ENCODE peak calls at places on chromosomes 2 and 18, in six cellular contexts. One of them, this sample, is unnamed.

GRCh38 chr2:216370961-216371633 is 1.2 kb downstream of the MARCHF4 start:
- DNase-seq in GM12865: no peak
- DNase-seq in Peyer's patch: no peak
- DNase-seq in AG09319: no peak
- DNase-seq in Calu3: no peak
- DNase-seq in HFF-Myc: no peak
- DNase-seq in this sample: no peak

GRCh38 chr2:86788881-86789686 is 1.6 kb downstream of the CD8A start:
- DNase-seq in HFF-Myc: no peak
- DNase-seq in Calu3: no peak
- DNase-seq in Peyer's patch: no peak
- DNase-seq in GM12865: no peak
- DNase-seq in AG09319: no peak
- DNase-seq in this sample: no peak

GRCh38 chr2:164711246-164712138 is 90.2 kb upstream of the GRB14 start:
- DNase-seq in Peyer's patch: no peak
- DNase-seq in AG09319: no peak
- DNase-seq in Calu3: peak
- DNase-seq in GM12865: no peak
- DNase-seq in HFF-Myc: no peak
- DNase-seq in this sample: no peak

GRCh38 chr2:179354296-179354695 is 89.7 kb upstream of the SESTD1 start:
- DNase-seq in HFF-Myc: no peak
- DNase-seq in Peyer's patch: no peak
- DNase-seq in GM12865: no peak
- DNase-seq in AG09319: no peak
- DNase-seq in Calu3: no peak
- DNase-seq in this sample: no peak

GRCh38 chr2:220335591-220335915 is 708.1 kb downstream of the SLC4A3 start:
- DNase-seq in Peyer's patch: no peak
- DNase-seq in GM12865: no peak
- DNase-seq in Calu3: no peak
- DNase-seq in HFF-Myc: no peak
- DNase-seq in AG09319: no peak
- DNase-seq in this sample: peak

GRCh38 chr2:239738159-239738558 is 287.0 kb downstream of the NDUFA10 start:
- DNase-seq in AG09319: no peak
- DNase-seq in HFF-Myc: no peak
- DNase-seq in GM12865: no peak
- DNase-seq in Peyer's patch: no peak
- DNase-seq in Calu3: no peak
- DNase-seq in this sample: no peak

GRCh38 chr2:236991874-236992273 is 93.8 kb upstream of the COPS8 start:
- DNase-seq in GM12865: no peak
- DNase-seq in HFF-Myc: no peak
- DNase-seq in AG09319: no peak
- DNase-seq in Peyer's patch: no peak
- DNase-seq in Calu3: peak
- DNase-seq in this sample: no peak

GRCh38 chr2:37201766-37202165 is 5.5 kb downstream of the CEBPZOS start:
- DNase-seq in GM12865: no peak
- DNase-seq in AG09319: no peak
- DNase-seq in HFF-Myc: no peak
- DNase-seq in Calu3: no peak
- DNase-seq in Peyer's patch: no peak
- DNase-seq in this sample: no peak

GRCh38 chr2:9547272-9547991 is 8.2 kb downstream of the ADAM17 start:
- DNase-seq in HFF-Myc: no peak
- DNase-seq in Calu3: no peak
- DNase-seq in GM12865: no peak
- DNase-seq in AG09319: no peak
- DNase-seq in Peyer's patch: no peak
- DNase-seq in this sample: no peak

GRCh38 chr18:23733895-23734294 is 44.6 kb downstream of the LAMA3 start:
- DNase-seq in Peyer's patch: no peak
- DNase-seq in Calu3: no peak
- DNase-seq in HFF-Myc: no peak
- DNase-seq in GM12865: no peak
- DNase-seq in AG09319: no peak
- DNase-seq in this sample: no peak

GRCh38 chr2:241214766-241215165 is 26.3 kb downstream of the ANO7 start:
- DNase-seq in GM12865: no peak
- DNase-seq in AG09319: no peak
- DNase-seq in Calu3: no peak
- DNase-seq in Peyer's patch: no peak
- DNase-seq in HFF-Myc: no peak
- DNase-seq in this sample: no peak

GRCh38 chr2:71610671-71611070 is 157.3 kb downstream of the DYSF start:
- DNase-seq in Calu3: no peak
- DNase-seq in GM12865: no peak
- DNase-seq in HFF-Myc: no peak
- DNase-seq in Peyer's patch: peak
- DNase-seq in AG09319: no peak
- DNase-seq in this sample: no peak

GRCh38 chr18:65859075-65859474 is 108.3 kb downstream of the CDH7 start:
- DNase-seq in AG09319: no peak
- DNase-seq in HFF-Myc: no peak
- DNase-seq in Calu3: no peak
- DNase-seq in Peyer's patch: no peak
- DNase-seq in GM12865: no peak
- DNase-seq in this sample: no peak

GRCh38 chr2:187442778-187443177 is 5.3 kb downstream of the CALCRL start:
- DNase-seq in AG09319: no peak
- DNase-seq in Calu3: no peak
- DNase-seq in Peyer's patch: no peak
- DNase-seq in HFF-Myc: no peak
- DNase-seq in GM12865: no peak
- DNase-seq in this sample: no peak

GRCh38 chr2:72745679-72746368 is 80.0 kb downstream of the EXOC6B start:
- DNase-seq in Calu3: peak
- DNase-seq in Peyer's patch: no peak
- DNase-seq in AG09319: peak
- DNase-seq in GM12865: peak
- DNase-seq in HFF-Myc: peak
- DNase-seq in this sample: no peak

GRCh38 chr2:218476676-218477075 is 57.8 kb downstream of the VIL1 start:
- DNase-seq in Peyer's patch: peak
- DNase-seq in HFF-Myc: peak
- DNase-seq in Calu3: no peak
- DNase-seq in GM12865: no peak
- DNase-seq in AG09319: peak
- DNase-seq in this sample: no peak
- TF ChIP-seq CTCF in Peyer's patch: no peak
- TF ChIP-seq CTCF in HFF-Myc: no peak
- TF ChIP-seq CTCF in Calu3: no peak
- TF ChIP-seq CTCF in GM12865: no peak
- TF ChIP-seq CTCF in AG09319: no peak
- TF ChIP-seq CTCF in this sample: no peak

DNA sequence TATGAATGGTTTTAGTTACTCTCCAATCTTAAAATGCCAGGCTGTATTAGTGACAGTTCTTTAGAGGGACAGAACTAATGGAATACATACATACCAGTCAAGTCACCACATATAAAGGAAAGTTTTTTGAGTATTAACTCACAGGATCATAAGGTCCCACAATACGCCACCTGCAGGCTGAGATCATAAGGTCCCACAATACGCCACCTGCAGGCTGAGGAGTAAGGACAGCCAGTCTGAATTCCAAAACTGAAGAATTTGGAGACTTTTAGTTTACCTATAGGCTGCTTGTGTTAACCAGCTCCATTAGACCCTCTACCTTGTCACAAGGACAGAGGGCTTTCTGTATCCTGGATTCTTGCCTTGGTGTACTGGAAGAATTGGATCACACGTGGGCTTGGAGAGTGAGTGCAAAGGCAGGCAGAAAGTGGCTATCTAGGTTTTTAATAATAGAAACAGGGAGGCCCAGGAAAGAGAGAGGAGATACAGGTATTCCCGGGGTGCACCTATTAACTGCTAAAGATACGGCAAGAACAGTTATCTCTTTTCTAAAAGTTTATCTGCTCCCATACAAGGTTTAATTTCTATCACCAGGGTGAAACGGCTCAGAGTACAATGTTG is 234.9 kb upstream of the CYRIA start:
- DNase-seq in Peyer's patch: no peak
- DNase-seq in HFF-Myc: no peak
- DNase-seq in GM12865: peak
- DNase-seq in AG09319: no peak
- DNase-seq in Calu3: peak
- DNase-seq in this sample: no peak
- TF ChIP-seq CTCF in Peyer's patch: peak
- TF ChIP-seq CTCF in HFF-Myc: peak
- TF ChIP-seq CTCF in GM12865: peak
- TF ChIP-seq CTCF in AG09319: peak
- TF ChIP-seq CTCF in Calu3: peak
- TF ChIP-seq CTCF in this sample: peak

DNA sequence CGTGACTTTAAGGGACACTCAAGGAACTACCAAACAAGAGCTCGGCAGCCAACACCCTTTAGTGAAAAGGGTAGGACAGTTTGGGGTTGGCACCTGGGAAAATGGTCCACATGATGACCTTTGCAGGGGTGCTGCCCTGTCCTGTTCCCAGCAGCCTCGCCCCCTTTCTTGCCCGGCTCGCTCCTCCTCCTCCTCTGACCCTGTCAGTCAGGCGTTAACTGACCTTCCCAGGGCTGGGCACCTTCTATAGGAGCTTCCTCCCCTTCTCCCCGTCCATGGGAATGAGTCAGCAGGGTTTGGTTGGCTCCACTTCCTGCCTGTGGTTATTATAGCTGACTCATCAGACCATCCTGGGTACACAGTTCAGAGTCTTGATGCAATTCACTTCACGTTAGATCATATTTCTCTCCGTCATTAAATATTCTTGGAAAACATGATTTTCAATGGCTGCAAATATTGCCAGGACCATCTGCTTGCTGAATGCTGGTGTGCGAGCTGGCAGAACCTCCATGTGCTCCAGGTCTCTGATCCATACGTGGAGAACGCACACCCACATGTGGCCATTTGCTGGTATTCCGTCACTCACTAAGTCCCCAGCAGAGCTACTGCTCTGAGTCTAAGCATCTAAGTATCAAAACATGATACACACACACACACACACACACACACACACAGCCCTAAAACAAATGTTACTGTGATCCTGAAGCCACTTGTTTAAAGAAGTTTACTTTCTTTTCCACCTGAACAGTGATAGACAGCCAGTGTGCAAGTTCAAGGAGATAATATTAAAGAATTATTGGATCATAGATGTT is 185.0 kb downstream of the ANAPC1 start:
- DNase-seq in Peyer's patch: peak
- DNase-seq in HFF-Myc: peak
- DNase-seq in GM12865: peak
- DNase-seq in AG09319: peak
- DNase-seq in Calu3: peak
- DNase-seq in this sample: peak
- TF ChIP-seq CTCF in Peyer's patch: peak
- TF ChIP-seq CTCF in HFF-Myc: peak
- TF ChIP-seq CTCF in GM12865: peak
- TF ChIP-seq CTCF in AG09319: peak
- TF ChIP-seq CTCF in Calu3: no peak
- TF ChIP-seq CTCF in this sample: peak

DNA sequence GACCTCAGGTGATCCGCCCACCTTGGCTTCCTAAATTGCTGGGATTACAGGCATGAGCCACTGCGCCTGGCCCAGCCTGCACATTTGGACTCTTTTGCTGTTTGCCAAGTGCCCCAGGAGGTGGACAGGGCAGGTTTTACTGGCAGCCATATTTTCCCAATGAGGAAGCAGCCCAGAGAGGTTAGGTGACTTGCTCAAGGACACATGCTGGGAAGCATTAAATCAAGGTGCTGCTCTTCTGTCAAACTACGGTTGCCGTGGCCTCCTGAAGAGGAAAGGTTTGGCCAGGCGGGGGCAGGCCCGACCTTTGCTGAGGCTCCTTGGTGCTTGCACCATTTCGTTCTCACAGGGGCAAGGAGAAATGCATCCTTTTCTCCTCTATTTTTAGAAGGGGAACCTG is 44.0 kb downstream of the DNMT3A start:
- DNase-seq in GM12865: no peak
- DNase-seq in Calu3: no peak
- DNase-seq in HFF-Myc: no peak
- DNase-seq in AG09319: no peak
- DNase-seq in Peyer's patch: no peak
- DNase-seq in this sample: no peak
- TF ChIP-seq CTCF in GM12865: no peak
- TF ChIP-seq CTCF in Calu3: no peak
- TF ChIP-seq CTCF in HFF-Myc: peak
- TF ChIP-seq CTCF in AG09319: no peak
- TF ChIP-seq CTCF in Peyer's patch: no peak
- TF ChIP-seq CTCF in this sample: no peak

DNA sequence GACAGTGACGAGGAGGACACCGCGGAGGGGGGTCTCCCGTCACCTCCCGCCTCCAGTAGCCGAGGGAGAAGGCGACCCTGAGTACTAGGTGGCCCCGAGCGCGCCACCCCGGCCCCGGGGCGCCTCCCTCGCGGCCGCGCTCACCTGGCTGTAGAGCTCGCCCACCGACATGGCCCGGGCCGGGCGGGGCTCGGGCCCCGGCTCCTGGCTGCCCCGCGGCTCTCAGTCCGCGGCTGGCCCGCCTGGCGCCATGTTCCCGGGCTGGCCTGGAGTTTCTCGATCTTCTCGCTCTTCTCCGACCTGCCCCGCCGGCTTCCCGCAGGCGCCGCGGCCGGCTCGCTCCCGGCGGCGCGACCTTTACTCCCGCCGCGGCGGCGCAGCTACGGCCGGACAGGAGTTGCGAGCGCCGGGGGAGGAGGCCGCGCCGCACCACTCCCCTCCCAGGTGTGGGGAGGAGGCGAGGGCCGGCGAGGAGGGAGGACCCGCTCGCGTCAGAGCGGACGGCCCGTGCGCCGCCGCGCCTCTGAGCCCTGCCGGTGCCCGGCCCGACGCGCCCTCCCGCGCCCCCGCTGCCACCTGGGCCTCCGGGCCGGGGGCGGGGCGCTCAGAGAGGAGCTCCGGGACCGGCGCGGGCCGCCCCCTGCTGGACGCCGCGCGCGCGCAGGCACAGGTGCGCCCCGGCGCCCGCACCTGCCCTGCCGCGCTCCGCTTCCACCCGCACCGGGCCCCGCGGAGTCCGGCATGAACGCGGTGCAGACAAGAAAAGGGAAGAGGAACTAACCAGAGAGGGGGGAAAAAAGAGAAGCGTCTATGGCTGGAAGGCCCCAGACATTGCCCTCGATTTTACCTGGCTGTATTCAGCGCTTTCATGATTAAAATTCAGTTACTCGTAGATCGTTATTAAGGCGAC is at the start of gene MYO5B:
- DNase-seq in GM12865: peak
- DNase-seq in HFF-Myc: no peak
- DNase-seq in AG09319: no peak
- DNase-seq in Peyer's patch: peak
- DNase-seq in Calu3: peak
- DNase-seq in this sample: no peak
- TF ChIP-seq CTCF in GM12865: peak
- TF ChIP-seq CTCF in HFF-Myc: no peak
- TF ChIP-seq CTCF in AG09319: no peak
- TF ChIP-seq CTCF in Peyer's patch: peak
- TF ChIP-seq CTCF in Calu3: peak
- TF ChIP-seq CTCF in this sample: no peak